ENCODE peak calls at places on chromosomes 5 and 9, in four cellular contexts. E, Y, S and D are unnamed samples.

GRCh38 chr5:32160228-32160627 is 13.9 kb downstream of the GOLPH3 start:
- DNase-seq in Y (no peak), E (no peak), S (no peak), D (no peak)

GRCh38 chr5:72472666-72473422 is 34.4 kb downstream of the ZNF366 start:
- DNase-seq in Y (no peak), E (no peak), S (no peak), D (no peak)

GRCh38 chr5:82347213-82347947 is 69.2 kb upstream of the RPS23 start:
- DNase-seq in E (no peak), S (peak; percentile 31), Y (peak; percentile 94), D (peak; percentile 35)

GRCh38 chr9:75937859-75938258 is 47.4 kb downstream of the PCSK5 start:
- DNase-seq in E (no peak), Y (peak; percentile 59), S (no peak), D (no peak)

GRCh38 chr9:91037511-91038482 is 236.2 kb downstream of the SYK start:
- DNase-seq in Y (peak; percentile 77), S (no peak), E (peak; percentile 90), D (no peak)

GRCh38 chr5:112694853-112695709 is 42.6 kb upstream of the APC start:
- DNase-seq in S (no peak), Y (peak; percentile 69), E (no peak), D (no peak)

GRCh38 chr5:76766746-76767145 is 50.8 kb downstream of the F2R start:
- DNase-seq in S (no peak), E (no peak), Y (peak; percentile 60), D (no peak)

GRCh38 chr9:33230756-33231691 is 8.9 kb upstream of the SPINK4 start:
- DNase-seq in S (no peak), Y (no peak), E (no peak), D (no peak)

GRCh38 chr5:33891731-33892418 is at the start of gene ADAMTS12:
- DNase-seq in Y (peak; percentile 66), S (peak; percentile 82), E (peak; percentile 63), D (peak; percentile 45)

GRCh38 chr5:59542841-59543825 is 350.4 kb downstream of the PDE4D start:
- DNase-seq in Y (peak; percentile 90), E (peak; percentile 47), S (no peak), D (no peak)

GRCh38 chr9:78970375-78970774 is 601.4 kb upstream of the TLE4 start:
- DNase-seq in Y (no peak), E (no peak), S (no peak), D (no peak)

GRCh38 chr9:36470891-36471290 is 70.8 kb upstream of the RNF38 start:
- DNase-seq in Y (peak; percentile 41), S (no peak), E (peak; percentile 40), D (no peak)

GRCh38 chr5:104267282-104268015 is 704.9 kb upstream of the NUDT12 start:
- DNase-seq in S (no peak), E (no peak), Y (no peak), D (no peak)
- TF ChIP-seq CTCF in S (no peak), E (no peak), Y (no peak), D (no peak)

GRCh38 chr5:80935811-80936385 is 24.3 kb upstream of the RASGRF2 start:
- DNase-seq in S (no peak), Y (no peak), E (no peak), D (no peak)
- TF ChIP-seq CTCF in S (no peak), Y (no peak), E (no peak), D (no peak)

GRCh38 chr5:61362796-61363364 is 30.8 kb downstream of the ZSWIM6 start:
- DNase-seq in Y (no peak), S (no peak), E (no peak), D (no peak)
- TF ChIP-seq CTCF in Y (peak; percentile 9), S (no peak), E (no peak), D (peak; percentile 29)

GRCh38 chr5:172834570-172835245 is 657 bp downstream of the ERGIC1 start:
- DNase-seq in Y (no peak), S (peak; percentile 35), E (no peak), D (peak; percentile 51)
- TF ChIP-seq CTCF in Y (no peak), S (no peak), E (no peak), D (no peak)

GRCh38 chr5:167561796-167562195 is 729.6 kb upstream of the WWC1 start:
- DNase-seq in S (no peak), E (no peak), Y (no peak), D (no peak)

GRCh38 chr5:167570431-167570830 is 721.0 kb upstream of the WWC1 start:
- DNase-seq in Y (no peak), S (no peak), E (no peak), D (no peak)

DNA sequence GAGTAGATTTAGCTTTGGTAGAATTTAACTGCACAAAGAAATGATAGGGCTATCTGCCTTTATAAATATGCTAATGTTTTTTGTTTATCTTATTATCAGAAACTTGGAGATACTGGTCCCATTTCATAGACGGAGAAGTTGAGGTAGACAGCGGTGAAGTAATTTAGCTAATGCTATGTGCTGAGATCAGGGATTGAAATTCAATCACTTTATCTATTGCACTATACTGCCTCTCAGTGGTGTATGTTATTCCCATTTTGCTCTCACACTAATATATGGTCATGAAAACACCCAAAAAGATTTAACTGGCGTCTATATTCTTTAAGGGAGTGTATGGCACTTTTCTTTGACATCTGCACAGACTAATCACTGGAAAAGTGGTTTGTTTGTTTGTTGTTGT is 725.9 kb upstream of the WWC1 start:
- DNase-seq in Y (no peak), S (no peak), E (no peak), D (no peak)
- TF ChIP-seq CTCF in Y (peak; percentile 44), S (no peak), E (no peak), D (peak; percentile 61)

DNA sequence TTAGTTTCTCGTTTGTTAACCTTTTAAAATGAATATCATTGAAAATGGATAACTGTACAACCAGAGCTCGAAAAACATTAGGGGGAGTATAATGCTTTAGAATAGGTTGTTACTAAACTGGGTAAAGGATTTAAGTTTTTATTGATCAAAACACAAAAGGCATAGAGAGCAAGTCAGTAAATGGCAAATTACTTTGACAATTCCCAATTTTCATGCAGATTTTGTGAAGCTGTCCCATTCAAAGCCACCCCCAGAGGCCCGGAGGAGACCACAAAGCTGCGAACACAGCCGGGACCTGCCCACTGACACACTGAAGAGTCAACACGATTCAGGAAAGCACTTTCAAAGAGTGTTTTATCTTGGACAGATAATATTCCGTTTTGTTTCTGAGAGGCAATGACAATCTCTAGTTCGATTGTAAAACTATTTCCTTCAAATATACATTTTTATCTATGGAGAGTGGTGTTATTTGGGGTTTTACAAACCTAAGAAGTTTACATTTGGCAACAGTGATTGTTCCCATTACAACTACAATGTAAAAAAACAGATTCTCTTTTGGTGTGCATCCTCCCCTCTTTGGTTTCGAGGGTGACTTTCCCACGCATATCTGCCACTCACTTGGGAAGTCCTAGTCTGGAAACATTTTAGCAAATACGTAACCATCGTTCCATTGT is 182.6 kb upstream of the TBCA start:
- DNase-seq in Y (no peak), E (no peak), S (no peak), D (peak; percentile 14)
- TF ChIP-seq CTCF in Y (no peak), E (no peak), S (no peak), D (no peak)

DNA sequence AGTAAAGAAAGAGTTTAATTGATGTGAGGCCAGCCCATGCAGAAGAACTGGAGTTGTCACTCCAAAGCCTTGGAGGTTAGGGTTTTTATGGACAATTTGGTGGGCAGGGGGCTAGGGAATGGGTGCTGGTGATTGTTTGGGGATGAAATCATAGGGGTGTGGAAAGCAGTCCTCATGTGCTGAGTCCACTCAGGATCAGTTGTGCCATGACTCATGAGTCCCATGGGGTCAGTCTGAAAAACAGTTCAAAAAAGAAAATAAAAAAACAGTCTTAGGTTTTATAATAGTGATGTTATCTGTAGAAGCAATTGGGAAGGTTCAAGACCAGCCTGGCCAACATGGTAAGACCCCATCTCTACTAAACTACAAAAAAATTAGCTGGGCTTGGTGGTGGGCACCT is 162.3 kb downstream of the KDM4C start:
- DNase-seq in S (no peak), E (no peak), Y (no peak), D (no peak)
- TF ChIP-seq CTCF in S (no peak), E (no peak), Y (no peak), D (no peak)